ENCODE peak calls at places on chromosomes 7 and 10, in four cellular contexts. J is tibial nerve, Z is H1, P is upper lobe of left lung. V is an unnamed sample.

GRCh38 chr10:58267713-58268453 is at the start of gene IPMK:
- DNase-seq in J (peak; percentile 84), Z (peak; percentile 54), P (peak; percentile 97), V (peak; percentile 96)

GRCh38 chr10:74453151-74453550 is 302.1 kb downstream of the ADK start:
- DNase-seq in J (no peak), Z (no peak), P (no peak), V (no peak)

GRCh38 chr10:124888262-124888661 is 53.7 kb upstream of the ZRANB1 start:
- DNase-seq in J (no peak), Z (no peak), P (peak; percentile 1), V (no peak)

GRCh38 chr7:55081854-55082603 is 63.2 kb downstream of the EGFR start:
- DNase-seq in J (no peak), Z (no peak), P (peak; percentile 62), V (no peak)

GRCh38 chr7:140249036-140249806 is 72.4 kb upstream of the KDM7A start:
- DNase-seq in J (no peak), Z (no peak), P (no peak), V (no peak)

GRCh38 chr10:6151087-6151977 is 51.4 kb upstream of the PFKFB3 start:
- DNase-seq in J (peak; percentile 67), Z (peak; percentile 61), P (peak; percentile 85), V (peak; percentile 54)

GRCh38 chr7:112266595-112267270 is 60.2 kb downstream of the ZNF277 start:
- DNase-seq in J (no peak), Z (no peak), P (no peak), V (no peak)

GRCh38 chr10:18136056-18136916 is 3.9 kb upstream of the CACNB2 start:
- DNase-seq in J (no peak), Z (no peak), P (no peak), V (no peak)

GRCh38 chr10:69838853-69839252 is 37.1 kb downstream of the COL13A1 start:
- DNase-seq in J (no peak), Z (no peak), P (no peak), V (no peak)

GRCh38 chr10:33716461-33717267 is 382.2 kb upstream of the NRP1 start:
- DNase-seq in J (no peak), Z (no peak), P (no peak), V (no peak)

GRCh38 chr7:125984795-125985194 is 1055.2 kb upstream of the POT1 start:
- DNase-seq in J (no peak), Z (peak; percentile 1), P (no peak), V (no peak)

GRCh38 chr7:30102281-30102680 is 32.5 kb upstream of the MTURN start:
- DNase-seq in J (no peak), Z (no peak), P (no peak), V (no peak)

GRCh38 chr7:96589038-96589437 is 120.6 kb downstream of the SEM1 start:
- DNase-seq in J (no peak), Z (no peak), P (no peak), V (no peak)

GRCh38 chr10:124551755-124552154 is 90.1 kb downstream of the LHPP start:
- DNase-seq in J (no peak), Z (no peak), P (no peak), V (no peak)

GRCh38 chr7:112084506-112084905 is 121.7 kb downstream of the DOCK4 start:
- DNase-seq in J (no peak), Z (no peak), P (peak; percentile 35), V (peak; percentile 31)

GRCh38 chr7:117019786-117020604 is 66.7 kb downstream of the ST7 start:
- DNase-seq in J (peak; percentile 20), Z (no peak), P (peak; percentile 67), V (peak; percentile 38)

GRCh38 chr7:128114806-128115205 is 83.6 kb upstream of the LRRC4 start:
- DNase-seq in J (no peak), Z (no peak), P (no peak), V (peak; percentile 18)

GRCh38 chr10:65811931-65812525 is 1113.8 kb upstream of the LRRTM3 start:
- DNase-seq in J (no peak), Z (no peak), P (no peak), V (no peak)

GRCh38 chr10:75717126-75717916 is 285.9 kb downstream of the LRMDA start:
- DNase-seq in J (no peak), Z (no peak), P (no peak), V (no peak)

GRCh38 chr10:118408145-118408544 is 66.0 kb upstream of the FAM204A start:
- DNase-seq in J (no peak), Z (no peak), P (no peak), V (no peak)

GRCh38 chr7:47088329-47089067 is 493.4 kb downstream of the TNS3 start:
- DNase-seq in J (peak; percentile 62), Z (peak; percentile 15), P (peak; percentile 37), V (peak; percentile 50)

GRCh38 chr10:5040781-5041470 is 37.3 kb upstream of the AKR1C2 start:
- DNase-seq in J (no peak), Z (no peak), P (no peak), V (no peak)

GRCh38 chr7:22110227-22110839 is 164.6 kb upstream of the CDCA7L start:
- DNase-seq in J (peak; percentile 88), Z (peak; percentile 59), P (peak; percentile 48), V (peak; percentile 64)

GRCh38 chr10:49165940-49166803 is 22.0 kb downstream of the TMEM273 start:
- DNase-seq in J (no peak), Z (no peak), P (no peak), V (no peak)

GRCh38 chr10:49457686-49458085 is 61.8 kb upstream of the DRGX start:
- DNase-seq in J (no peak), Z (no peak), P (no peak), V (no peak)

GRCh38 chr10:98411768-98412167 is 3.2 kb downstream of the PYROXD2 start:
- DNase-seq in J (no peak), Z (no peak), P (no peak), V (no peak)

GRCh38 chr10:21831986-21832735 is 171.4 kb downstream of the DNAJC1 start:
- DNase-seq in J (no peak), Z (no peak), P (no peak), V (no peak)

GRCh38 chr10:12949248-12949647 is 52.3 kb downstream of the CCDC3 start:
- DNase-seq in J (no peak), Z (no peak), P (no peak), V (no peak)

GRCh38 chr7:20021834-20022233 is 195.3 kb downstream of the MACC1 start:
- DNase-seq in J (no peak), Z (no peak), P (no peak), V (no peak)

GRCh38 chr7:50787825-50788224 is 5.1 kb upstream of the GRB10 start:
- DNase-seq in J (no peak), Z (no peak), P (no peak), V (no peak)

GRCh38 chr10:122051609-122052385 is 62.8 kb downstream of the TACC2 start:
- DNase-seq in J (peak; percentile 65), Z (no peak), P (peak; percentile 82), V (peak; percentile 77)

GRCh38 chr10:52541082-52541481 is 227.0 kb downstream of the DKK1 start:
- DNase-seq in J (no peak), Z (no peak), P (no peak), V (no peak)

GRCh38 chr10:88800152-88801125 is 2.1 kb upstream of the LIPM start:
- DNase-seq in J (no peak), Z (no peak), P (no peak), V (no peak)

GRCh38 chr10:341081-341740 is 206.0 kb downstream of the ZMYND11 start:
- DNase-seq in J (no peak), Z (no peak), P (no peak), V (no peak)

DNA sequence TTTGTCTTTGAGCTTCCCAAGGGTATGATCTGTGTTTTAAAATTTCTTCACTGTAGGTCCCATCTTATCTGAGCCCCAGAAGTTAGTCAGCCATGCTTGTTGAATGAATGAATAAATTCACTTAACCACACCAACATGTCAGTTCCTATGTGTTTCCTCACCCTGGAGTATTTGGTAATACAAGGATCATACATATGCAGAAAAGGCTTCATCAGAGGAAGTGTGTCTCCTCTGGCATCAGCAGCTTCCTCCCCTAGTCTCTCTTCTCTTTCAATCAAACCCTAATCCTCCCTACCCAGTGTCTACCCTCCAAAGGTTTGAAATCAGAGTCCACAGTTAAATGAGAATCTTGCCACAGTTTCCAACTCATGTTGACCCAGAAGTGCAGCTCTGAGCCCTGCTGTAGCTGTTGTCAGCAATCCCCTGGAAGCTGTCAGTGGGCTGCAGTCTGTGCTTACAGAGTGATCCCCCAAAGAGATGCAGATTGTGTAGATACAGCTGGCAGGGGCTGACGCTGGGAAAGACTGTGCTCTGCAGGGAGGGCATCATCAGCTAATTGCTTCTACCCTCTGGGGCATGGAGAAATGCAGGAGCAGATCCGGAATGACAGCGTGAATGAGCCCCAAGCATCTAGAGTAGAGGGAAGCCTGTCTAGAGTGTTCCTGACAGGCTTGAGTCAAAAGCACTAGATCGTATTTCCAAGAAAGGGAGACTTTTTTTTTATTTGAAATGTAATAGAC is 105.0 kb upstream of the WDR11 start:
- DNase-seq in J (no peak), Z (no peak), P (no peak), V (no peak)
- TF ChIP-seq EP300 in J (no peak), Z (no peak), P (no peak), V (no peak)

GRCh38 chr7:45088146-45088701 is 545 bp downstream of the NACAD start:
- DNase-seq in J (no peak), Z (no peak), P (no peak), V (no peak)

GRCh38 chr7:45087301-45088145 is 1.2 kb downstream of the NACAD start:
- DNase-seq in J (no peak), Z (no peak), P (no peak), V (no peak)

GRCh38 chr7:45088821-45089313 is at the start of gene NACAD:
- DNase-seq in J (no peak), Z (no peak), P (no peak), V (peak; percentile 40)

GRCh38 chr7:45086348-45087065 is 2.3 kb downstream of the NACAD start:
- DNase-seq in J (no peak), Z (no peak), P (no peak), V (no peak)

GRCh38 chr7:45089314-45089891 is 634 bp upstream of the NACAD start:
- DNase-seq in J (peak; percentile 36), Z (peak; percentile 73), P (no peak), V (peak; percentile 61)
- TF ChIP-seq EP300 in J (no peak), Z (no peak), P (no peak), V (no peak)

GRCh38 chr7:5743803-5744202 is 37.7 kb downstream of the RNF216 start:
- DNase-seq in J (no peak), Z (no peak), P (no peak), V (no peak)
- TF ChIP-seq EP300 in J (no peak), Z (no peak), P (no peak), V (no peak)

DNA sequence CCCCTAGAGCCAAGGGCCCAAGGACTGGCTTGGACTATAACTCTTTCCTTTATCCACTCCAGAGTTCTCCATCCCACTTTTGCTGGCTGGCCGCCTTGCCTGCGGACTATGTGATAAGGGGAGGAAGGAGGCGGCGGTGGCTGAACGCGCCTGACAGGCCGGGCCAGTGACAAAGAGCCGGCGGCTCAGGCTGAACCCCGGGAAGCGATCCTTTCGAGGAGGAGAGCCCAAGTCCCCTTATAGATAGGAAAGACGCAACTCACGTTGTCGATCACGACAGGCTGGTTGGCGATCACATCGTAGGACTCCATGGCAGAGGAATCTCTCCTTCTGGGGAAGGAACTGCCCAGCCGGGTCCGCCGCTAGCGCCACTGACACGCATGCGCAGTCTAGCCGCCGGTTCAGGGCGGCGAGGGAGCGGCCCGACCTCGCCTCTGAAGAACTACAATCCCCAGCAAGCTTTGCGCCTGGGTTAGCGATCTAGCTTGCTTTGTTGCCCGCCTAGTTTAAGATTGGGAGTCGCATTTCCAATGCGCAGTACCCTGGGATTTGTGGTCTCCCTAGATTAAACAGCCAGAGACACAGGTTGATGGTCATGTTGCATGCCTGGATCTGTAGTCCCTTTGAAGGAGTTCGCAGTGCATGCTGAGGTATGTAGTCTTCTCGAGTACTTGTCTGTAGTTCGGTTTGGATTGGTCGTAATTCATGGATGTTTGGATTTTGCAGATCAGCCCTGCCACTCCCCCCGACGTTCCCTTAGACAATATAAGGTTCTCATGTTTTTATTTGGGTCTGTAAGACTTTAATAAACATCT is at the start of gene ACTR1A:
- DNase-seq in J (peak; percentile 94), Z (peak; percentile 96), P (peak; percentile 98), V (peak; percentile 97)
- TF ChIP-seq EP300 in J (no peak), Z (no peak), P (no peak), V (no peak)

V was measured in stomach.